ENCODE peak calls at places on chromosomes 16 and 17, in six cellular contexts. R is Peyer's patch, D is uterus, W is H54, O is endothelial cell of umbilical vein, T is H1. Q is an unnamed sample.

GRCh38 chr17:59462385-59462784 is 103.0 kb upstream of the DHX40 start:
- DNase-seq in R (no peak), D (no peak), W (no peak), O (no peak), T (no peak), Q (no peak)

GRCh38 chr16:20883554-20884239 is 16.5 kb downstream of the DCUN1D3 start:
- DNase-seq in R (no peak), D (no peak), W (no peak), O (no peak), T (no peak), Q (no peak)

GRCh38 chr16:86725401-86725800 is 147.1 kb downstream of the FOXL1 start:
- DNase-seq in R (no peak), D (no peak), W (no peak), O (no peak), T (no peak), Q (no peak)

GRCh38 chr16:49876716-49877129 is 20.8 kb upstream of the ZNF423 start:
- DNase-seq in R (no peak), D (peak), W (peak), O (peak), T (peak), Q (peak)

GRCh38 chr16:695355-696089 is 5.3 kb upstream of the WDR24 start:
- DNase-seq in R (peak), D (no peak), W (no peak), O (no peak), T (peak), Q (no peak)

GRCh38 chr17:65085397-65085796 is 28.9 kb upstream of the GNA13 start:
- DNase-seq in R (no peak), D (no peak), W (no peak), O (no peak), T (no peak), Q (no peak)

GRCh38 chr17:15398736-15399331 is 57.4 kb upstream of the TEKT3 start:
- DNase-seq in R (no peak), D (no peak), W (peak), O (peak), T (no peak), Q (no peak)

GRCh38 chr17:58289869-58290268 is 9.1 kb upstream of the MPO start:
- DNase-seq in R (peak), D (no peak), W (no peak), O (no peak), T (peak), Q (no peak)

GRCh38 chr16:88309905-88310259 is 72.9 kb upstream of the ZNF469 start:
- DNase-seq in R (no peak), D (no peak), W (no peak), O (no peak), T (no peak), Q (no peak)

GRCh38 chr16:52469775-52470174 is 77.2 kb downstream of the TOX3 start:
- DNase-seq in R (no peak), D (no peak), W (no peak), O (no peak), T (no peak), Q (no peak)

GRCh38 chr16:30009990-30010816 is 624 bp downstream of the DOC2A start:
- DNase-seq in R (no peak), D (no peak), W (no peak), O (no peak), T (no peak), Q (no peak)

GRCh38 chr17:7716299-7716886 is 1.2 kb upstream of the DNAH2 start:
- DNase-seq in R (no peak), D (no peak), W (no peak), O (no peak), T (no peak), Q (no peak)

GRCh38 chr16:67082100-67082499 is 27.6 kb upstream of the PHAF1 start:
- DNase-seq in R (no peak), D (no peak), W (no peak), O (no peak), T (no peak), Q (no peak)

GRCh38 chr16:57613514-57613913 is 14.9 kb upstream of the ADGRG1 start:
- DNase-seq in R (no peak), D (no peak), W (no peak), O (no peak), T (peak), Q (no peak)

GRCh38 chr17:8243827-8244226 is 4.0 kb downstream of the CTC1 start:
- DNase-seq in R (no peak), D (no peak), W (no peak), O (no peak), T (no peak), Q (no peak)

GRCh38 chr16:57194512-57194911 is 8.4 kb downstream of the RSPRY1 start:
- DNase-seq in R (no peak), D (no peak), W (peak), O (peak), T (no peak), Q (no peak)

GRCh38 chr16:2236362-2237075 is at the start of gene DNASE1L2:
- DNase-seq in R (no peak), D (no peak), W (no peak), O (peak), T (peak), Q (no peak)

GRCh38 chr16:86219655-86220445 is 290.5 kb upstream of the FOXF1 start:
- DNase-seq in R (no peak), D (no peak), W (no peak), O (no peak), T (no peak), Q (peak)

GRCh38 chr17:6591599-6592158 is 35.3 kb upstream of the PITPNM3 start:
- DNase-seq in R (no peak), D (no peak), W (peak), O (no peak), T (no peak), Q (no peak)

GRCh38 chr16:67917852-67918236 is 13.8 kb downstream of the CTRL start:
- DNase-seq in R (no peak), D (no peak), W (peak), O (no peak), T (no peak), Q (no peak)

GRCh38 chr17:75896360-75897075 is at the start of gene TRIM65:
- DNase-seq in R (peak), D (peak), W (peak), O (peak), T (peak), Q (peak)

GRCh38 chr17:33509331-33509730 is 216.2 kb upstream of the ASIC2 start:
- DNase-seq in R (no peak), D (no peak), W (no peak), O (no peak), T (no peak), Q (no peak)

GRCh38 chr17:21376835-21377690 is 906 bp downstream of the KCNJ12 start:
- DNase-seq in R (no peak), D (no peak), W (no peak), O (peak), T (peak), Q (no peak)

GRCh38 chr16:67043420-67043819 is 14.5 kb downstream of the CBFB start:
- DNase-seq in R (no peak), D (no peak), W (no peak), O (no peak), T (no peak), Q (no peak)

GRCh38 chr17:13490906-13491502 is 110.7 kb downstream of the HS3ST3A1 start:
- DNase-seq in R (no peak), D (no peak), W (no peak), O (no peak), T (no peak), Q (no peak)

GRCh38 chr16:2511996-2512919 is 1.5 kb upstream of the ATP6V0C start:
- DNase-seq in R (no peak), D (no peak), W (no peak), O (no peak), T (no peak), Q (peak)

GRCh38 chr17:30570596-30571265 is 93.5 kb downstream of the GOSR1 start:
- DNase-seq in R (no peak), D (no peak), W (no peak), O (no peak), T (no peak), Q (peak)

GRCh38 chr17:21542991-21543390 is 149.3 kb upstream of the KCNJ18 start:
- DNase-seq in R (no peak), D (no peak), W (no peak), O (no peak), T (no peak), Q (no peak)

GRCh38 chr17:1725642-1726511 is 1.4 kb downstream of the WDR81 start:
- DNase-seq in R (no peak), D (no peak), W (no peak), O (no peak), T (no peak), Q (peak)

GRCh38 chr17:38751803-38752118 is 780 bp upstream of the PSMB3 start:
- DNase-seq in R (peak), D (peak), W (peak), O (peak), T (peak), Q (peak)

GRCh38 chr17:19647697-19648474 is 665 bp upstream of the ALDH3A2 start:
- DNase-seq in R (peak), D (peak), W (peak), O (peak), T (peak), Q (peak)

DNA sequence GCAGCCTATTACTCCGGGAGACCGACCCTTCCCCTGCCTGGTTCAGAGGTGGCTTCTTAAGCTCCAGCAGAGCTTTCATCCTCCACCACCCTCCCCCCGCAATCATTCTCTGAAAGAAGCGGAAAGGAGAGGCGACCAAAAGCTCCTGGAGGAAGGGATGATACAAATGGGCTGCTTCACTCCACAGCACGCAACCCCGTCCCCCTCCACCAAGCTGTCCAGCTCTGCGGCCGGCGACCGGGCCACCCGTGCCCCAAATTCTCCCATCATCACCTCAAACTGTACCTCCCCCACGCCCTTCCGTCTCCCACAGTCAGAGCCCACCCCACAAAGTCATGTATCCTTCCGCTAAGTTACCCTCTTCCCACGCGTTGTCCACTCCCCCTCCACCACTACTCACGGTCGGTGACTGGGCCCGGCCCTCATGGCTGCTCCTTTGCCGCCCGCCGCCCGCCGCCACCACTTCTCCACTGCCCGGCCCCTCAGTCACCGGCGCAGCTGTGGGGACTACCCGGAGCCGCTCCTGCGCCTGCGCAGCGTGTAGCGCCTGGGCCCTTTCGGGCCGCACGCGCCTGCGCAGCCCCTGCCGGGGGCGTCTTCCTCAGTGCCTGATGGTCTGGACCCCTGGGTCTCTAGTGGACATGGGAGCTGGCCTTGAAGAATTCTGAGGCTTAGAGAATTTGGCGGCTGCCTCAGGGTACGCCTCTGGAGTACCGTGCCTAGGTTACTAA is at the start of gene FAM222B:
- DNase-seq in R (peak), D (peak), W (peak), O (peak), T (peak), Q (peak)
- TF ChIP-seq POLR2A in R (peak), D (peak), W (peak), O (peak), T (no peak), Q (peak)

DNA sequence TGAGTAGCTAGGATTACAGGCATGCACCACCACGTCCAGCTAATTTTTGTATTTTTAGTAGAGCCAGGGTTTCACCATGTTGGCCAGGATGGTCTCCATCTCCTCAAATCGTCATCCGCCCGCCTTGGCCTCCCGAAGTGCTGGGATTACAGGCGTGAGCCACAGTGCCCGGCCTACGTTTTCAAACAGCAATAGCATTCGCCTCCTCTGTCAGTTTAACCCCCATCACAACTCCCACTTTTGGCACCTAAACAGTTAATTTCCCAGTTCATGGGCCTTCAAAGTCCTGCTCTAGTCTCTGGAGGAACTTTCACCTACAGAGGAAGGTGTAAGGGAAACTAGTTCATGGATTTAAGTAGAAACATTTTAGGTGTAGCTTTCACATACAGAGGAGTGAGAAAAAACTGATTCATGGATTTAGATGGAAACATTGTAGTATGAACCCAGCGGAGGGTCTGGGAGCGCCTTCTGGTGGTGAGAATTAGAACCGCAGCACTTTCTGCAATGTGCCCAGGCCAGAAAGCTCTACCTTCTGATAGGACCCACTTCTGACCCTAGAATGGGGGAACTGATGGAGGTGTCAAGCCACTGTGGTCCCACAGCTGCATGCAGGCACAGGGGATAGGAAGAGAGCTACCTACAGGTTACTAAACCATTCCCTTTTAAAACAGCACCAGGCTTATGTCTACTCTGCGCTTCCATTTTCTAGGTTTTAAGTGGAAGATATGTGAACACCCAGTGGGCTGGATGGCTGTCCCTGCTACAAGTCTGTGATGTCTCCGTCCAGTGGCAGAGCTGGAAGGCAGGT is 12.0 kb upstream of the MEOX1 start:
- DNase-seq in R (peak), D (peak), W (no peak), O (peak), T (peak), Q (no peak)
- TF ChIP-seq POLR2A in R (no peak), D (no peak), W (no peak), O (no peak), T (no peak), Q (no peak)

GRCh38 chr17:40407460-40407859 is 10.2 kb downstream of the TOP2A start:
- DNase-seq in R (no peak), D (no peak), W (no peak), O (no peak), T (no peak), Q (no peak)
- TF ChIP-seq POLR2A in R (no peak), D (no peak), W (no peak), O (no peak), T (no peak), Q (no peak)

GRCh38 chr17:29566473-29567361 is at the start of gene ABHD15:
- DNase-seq in R (peak), D (peak), W (peak), O (peak), T (peak), Q (peak)
- TF ChIP-seq POLR2A in R (peak), D (no peak), W (peak), O (no peak), T (no peak), Q (no peak)